ENCODE peak calls at places on chromosomes 12 and 14, in four cellular contexts. J is fibroblast of pulmonary artery, C is brain microvascular endothelial cell, T is nephron progenitor cell. Y is an unnamed sample.

GRCh38 chr14:105473677-105474477 is 744 bp upstream of the CRIP2 start:
- DNase-seq in C (peak; percentile 87), J (peak; percentile 91), T (peak; percentile 99), Y (peak; percentile 91)

GRCh38 chr12:130031571-130032189 is 127.9 kb upstream of the TMEM132D start:
- DNase-seq in J (peak; percentile 17), T (peak; percentile 93), C (peak; percentile 49), Y (peak; percentile 86)

GRCh38 chr14:84273181-84273580 is 1256.8 kb upstream of the FLRT2 start:
- DNase-seq in C (no peak), T (no peak), J (peak; percentile 39), Y (no peak)

GRCh38 chr12:121467638-121468403 is 67.9 kb downstream of the RNF34 start:
- DNase-seq in C (peak; percentile 6), J (peak; percentile 17), T (no peak), Y (peak; percentile 72)

GRCh38 chr12:7934153-7934552 is 1.8 kb downstream of the SLC2A3 start:
- DNase-seq in T (no peak), C (no peak), J (no peak), Y (no peak)

GRCh38 chr12:27969011-27969900 is 3.3 kb downstream of the PTHLH start:
- DNase-seq in C (no peak), T (peak; percentile 57), J (no peak), Y (peak; percentile 53)

GRCh38 chr14:90454041-90455000 is 57.5 kb downstream of the CALM1 start:
- DNase-seq in J (peak; percentile 81), C (peak; percentile 82), T (peak; percentile 86), Y (peak; percentile 96)

GRCh38 chr12:5047729-5048128 is 4.0 kb downstream of the KCNA5 start:
- DNase-seq in J (no peak), T (no peak), C (no peak), Y (no peak)

GRCh38 chr14:100776681-100777365 is 49.1 kb upstream of the MEG3 start:
- DNase-seq in J (no peak), T (no peak), C (no peak), Y (no peak)

GRCh38 chr14:95943699-95944098 is 67.1 kb downstream of the TUNAR start:
- DNase-seq in C (no peak), J (no peak), T (no peak), Y (no peak)
- TF ChIP-seq CTCF in C (no peak), J (no peak), T (no peak), Y (no peak)

GRCh38 chr12:12975322-12976077 is 23.5 kb upstream of the GPRC5D start:
- DNase-seq in T (peak; percentile 27), C (peak; percentile 50), J (peak; percentile 59), Y (no peak)
- TF ChIP-seq CTCF in T (no peak), C (peak; percentile 85), J (peak; percentile 58), Y (no peak)

GRCh38 chr12:47797432-47797831 is 22.3 kb downstream of the HDAC7 start:
- DNase-seq in J (no peak), T (peak; percentile 41), C (no peak), Y (no peak)
- TF ChIP-seq CTCF in J (peak; percentile 10), T (peak; percentile 22), C (peak; percentile 60), Y (no peak)

DNA sequence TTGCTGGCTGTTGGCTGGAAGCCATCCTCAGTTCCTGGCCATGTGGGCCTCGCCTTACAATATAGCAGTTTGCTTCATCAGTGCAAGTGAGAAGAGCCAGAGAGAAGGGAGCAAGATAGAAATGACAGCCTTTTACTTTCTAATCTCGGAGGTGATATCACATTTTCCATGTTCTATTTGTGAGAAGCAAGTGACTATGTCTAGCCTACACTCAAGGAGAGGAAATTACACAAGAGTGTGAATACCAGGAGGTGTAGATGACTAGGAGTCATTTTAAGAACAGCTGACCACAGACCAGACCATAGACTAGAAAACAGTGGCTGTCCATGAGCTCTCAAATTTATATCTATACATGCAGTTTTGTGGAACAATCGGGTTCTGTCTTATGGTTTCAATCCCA is 163.0 kb upstream of the NRXN3 start:
- DNase-seq in T (no peak), C (no peak), J (peak; percentile 3), Y (no peak)
- TF ChIP-seq CTCF in T (no peak), C (no peak), J (no peak), Y (no peak)

GRCh38 chr14:88868558-88869159 is 44.2 kb downstream of the TTC8 start:
- DNase-seq in C (no peak), T (no peak), J (peak; percentile 20), Y (no peak)
- TF ChIP-seq CTCF in C (no peak), T (peak; percentile 24), J (peak; percentile 20), Y (peak; percentile 16)

GRCh38 chr12:6605425-6606330 is 1.5 kb downstream of the CHD4 start:
- DNase-seq in T (peak; percentile 27), J (peak; percentile 26), C (no peak), Y (no peak)
- TF ChIP-seq CTCF in T (no peak), J (no peak), C (no peak), Y (peak; percentile 11)

GRCh38 chr14:20583908-20584307 is 3.9 kb downstream of the RNASE11 start:
- DNase-seq in C (no peak), J (no peak), T (no peak), Y (no peak)

GRCh38 chr14:20578784-20579502 is 8.9 kb downstream of the RNASE11 start:
- DNase-seq in C (no peak), T (no peak), J (no peak), Y (no peak)

GRCh38 chr14:20587489-20588154 is at the start of gene RNASE11:
- DNase-seq in J (no peak), C (no peak), T (no peak), Y (no peak)

GRCh38 chr14:20580242-20580641 is 7.6 kb downstream of the RNASE11 start:
- DNase-seq in T (no peak), J (no peak), C (no peak), Y (no peak)

DNA sequence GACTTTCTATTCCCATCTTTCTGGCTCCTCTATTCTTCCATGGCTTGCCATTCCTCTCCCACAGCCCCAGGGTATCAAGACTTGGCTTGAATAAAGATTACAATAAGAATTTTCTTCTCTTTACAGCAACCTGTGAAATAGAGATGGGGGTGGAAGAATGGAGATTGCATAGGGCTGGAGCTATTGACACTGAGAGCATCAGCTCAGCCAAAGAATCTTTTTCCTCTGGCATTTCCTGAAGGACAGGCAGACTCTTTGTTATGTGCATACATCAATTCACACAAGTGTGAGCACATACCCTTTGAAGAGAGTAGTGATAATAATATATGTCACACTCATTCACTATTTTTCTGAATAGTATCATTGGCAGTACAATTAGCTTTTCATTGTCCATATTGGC is 4.7 kb downstream of the RNASE11 start:
- DNase-seq in T (no peak), J (no peak), C (no peak), Y (no peak)
- TF ChIP-seq CTCF in T (no peak), J (no peak), C (no peak), Y (no peak)

DNA sequence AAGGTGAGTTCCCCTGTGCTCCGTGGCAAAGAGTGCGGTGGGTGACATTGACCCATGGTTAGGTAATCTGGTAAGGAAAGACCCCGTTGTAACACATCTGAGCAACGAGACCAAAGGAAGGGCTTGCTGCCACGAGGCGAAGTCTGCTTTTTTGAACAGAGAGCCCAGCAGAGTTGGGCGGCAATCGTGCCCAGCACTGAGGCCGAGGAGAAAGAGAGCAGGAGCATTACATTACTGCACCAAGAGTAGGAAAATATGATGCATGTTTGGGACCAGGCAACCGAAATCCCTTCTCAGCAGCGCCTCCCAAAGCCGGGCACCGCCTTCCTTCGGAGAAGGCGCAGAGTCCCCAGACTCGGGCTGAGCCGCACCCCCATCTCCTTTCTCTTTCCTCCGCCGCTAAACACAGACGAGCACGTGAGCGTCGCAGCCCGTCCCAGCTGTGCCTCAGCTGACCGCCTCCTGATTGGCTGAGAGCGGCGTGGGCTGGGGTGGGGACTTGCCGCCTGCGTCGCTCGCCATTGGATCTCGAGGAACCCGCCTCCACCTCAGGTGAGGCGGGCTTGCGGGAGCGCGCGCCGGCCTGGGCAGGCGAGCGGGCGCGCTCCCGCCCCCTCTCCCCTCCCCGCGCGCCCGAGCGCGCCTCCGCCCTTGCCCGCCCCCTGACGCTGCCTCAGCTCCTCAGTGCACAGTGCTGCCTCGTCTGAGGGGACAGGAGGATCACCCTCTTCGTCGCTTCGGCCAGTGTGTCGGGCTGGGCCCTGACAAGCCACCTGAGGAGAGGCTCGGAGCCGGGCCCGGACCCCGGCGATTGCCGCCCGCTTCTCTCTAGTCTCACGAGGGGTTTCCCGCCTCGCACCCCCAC is at the start of gene HIF1A:
- DNase-seq in T (peak; percentile 93), C (peak; percentile 96), J (peak; percentile 100), Y (peak; percentile 94)
- TF ChIP-seq CTCF in T (no peak), C (peak; percentile 53), J (peak; percentile 40), Y (no peak)

GRCh38 chr12:25135531-25136154 is 59.3 kb downstream of the DNAI7 start:
- DNase-seq in T (peak; percentile 4), J (no peak), C (no peak), Y (no peak)
- TF ChIP-seq CTCF in T (no peak), J (no peak), C (no peak), Y (no peak)

Y was measured in glutamatergic neuron.